ENCODE peak calls at places on chromosomes 13 and 19, in five cellular contexts. One of them, this sample, is unnamed.
A peak's percentile ranks its signal among the peaks of the same experiment; 100 is the strongest.

GRCh38 chr13:78598382-78598781 is 5.0 kb downstream of the POU4F1 start:
- DNase-seq in stromal cell of bone marrow: no peak
- DNase-seq in HFFc6: no peak
- DNase-seq in HCT116: no peak
- DNase-seq in T-cell: no peak
- DNase-seq in this sample: no peak

GRCh38 chr13:41568990-41569387 is 111.6 kb downstream of the RGCC start:
- DNase-seq in T-cell: no peak
- DNase-seq in HCT116: no peak
- DNase-seq in HFFc6: no peak
- DNase-seq in stromal cell of bone marrow: peak; percentile 73
- DNase-seq in this sample: no peak

GRCh38 chr19:14979498-14980255 is at the start of gene SLC1A6:
- DNase-seq in stromal cell of bone marrow: no peak
- DNase-seq in HFFc6: no peak
- DNase-seq in HCT116: no peak
- DNase-seq in T-cell: no peak
- DNase-seq in this sample: no peak

GRCh38 chr13:79160818-79161217 is 245.2 kb downstream of the RBM26 start:
- DNase-seq in T-cell: no peak
- DNase-seq in HCT116: no peak
- DNase-seq in HFFc6: no peak
- DNase-seq in stromal cell of bone marrow: no peak
- DNase-seq in this sample: no peak

GRCh38 chr13:28411859-28412353 is 83.0 kb downstream of the FLT1 start:
- DNase-seq in stromal cell of bone marrow: no peak
- DNase-seq in HCT116: no peak
- DNase-seq in T-cell: no peak
- DNase-seq in HFFc6: no peak
- DNase-seq in this sample: no peak

GRCh38 chr19:49214701-49215100 is 57.1 kb downstream of the TRPM4 start:
- DNase-seq in T-cell: no peak
- DNase-seq in HCT116: no peak
- DNase-seq in HFFc6: no peak
- DNase-seq in stromal cell of bone marrow: no peak
- DNase-seq in this sample: no peak

GRCh38 chr19:57813919-57814504 is 701 bp downstream of the ZNF552 start:
- DNase-seq in T-cell: no peak
- DNase-seq in HFFc6: no peak
- DNase-seq in HCT116: no peak
- DNase-seq in stromal cell of bone marrow: no peak
- DNase-seq in this sample: peak; percentile 32

GRCh38 chr13:77699059-77699680 is 1.7 kb downstream of the SLAIN1 start:
- DNase-seq in HCT116: no peak
- DNase-seq in HFFc6: no peak
- DNase-seq in T-cell: no peak
- DNase-seq in stromal cell of bone marrow: no peak
- DNase-seq in this sample: no peak

GRCh38 chr19:40802300-40803169 is 3.5 kb downstream of the EGLN2 start:
- DNase-seq in stromal cell of bone marrow: no peak
- DNase-seq in HCT116: no peak
- DNase-seq in HFFc6: no peak
- DNase-seq in T-cell: no peak
- DNase-seq in this sample: no peak

GRCh38 chr13:85277753-85278152 is 521.5 kb downstream of the SLITRK6 start:
- DNase-seq in HFFc6: no peak
- DNase-seq in stromal cell of bone marrow: no peak
- DNase-seq in T-cell: no peak
- DNase-seq in HCT116: no peak
- DNase-seq in this sample: no peak

GRCh38 chr19:6717441-6717971 is 2.9 kb downstream of the C3 start:
- DNase-seq in T-cell: no peak
- DNase-seq in HCT116: peak; percentile 43
- DNase-seq in stromal cell of bone marrow: no peak
- DNase-seq in HFFc6: no peak
- DNase-seq in this sample: no peak

GRCh38 chr19:10044390-10044789 is 31.1 kb downstream of the RDH8 start:
- DNase-seq in T-cell: no peak
- DNase-seq in HFFc6: no peak
- DNase-seq in stromal cell of bone marrow: no peak
- DNase-seq in HCT116: peak; percentile 61
- DNase-seq in this sample: no peak

GRCh38 chr19:45814166-45814780 is 835 bp downstream of the RSPH6A start:
- DNase-seq in stromal cell of bone marrow: no peak
- DNase-seq in HFFc6: no peak
- DNase-seq in HCT116: no peak
- DNase-seq in T-cell: no peak
- DNase-seq in this sample: no peak

GRCh38 chr13:96672016-96672415 is 322.3 kb downstream of the OXGR1 start:
- DNase-seq in HCT116: no peak
- DNase-seq in stromal cell of bone marrow: no peak
- DNase-seq in HFFc6: no peak
- DNase-seq in T-cell: no peak
- DNase-seq in this sample: no peak

GRCh38 chr13:113972451-113973217 is 1.2 kb downstream of the C13orf46 start:
- DNase-seq in stromal cell of bone marrow: no peak
- DNase-seq in HCT116: no peak
- DNase-seq in T-cell: no peak
- DNase-seq in HFFc6: no peak
- DNase-seq in this sample: no peak

GRCh38 chr13:95547531-95548167 is 4.9 kb upstream of the CLDN10 start:
- DNase-seq in HFFc6: no peak
- DNase-seq in HCT116: no peak
- DNase-seq in T-cell: no peak
- DNase-seq in stromal cell of bone marrow: no peak
- DNase-seq in this sample: no peak

GRCh38 chr19:4369109-4369887 is 25.9 kb downstream of the MPND start:
- DNase-seq in stromal cell of bone marrow: no peak
- DNase-seq in HCT116: no peak
- DNase-seq in HFFc6: no peak
- DNase-seq in T-cell: peak; percentile 68
- DNase-seq in this sample: peak; percentile 90